ENCODE peak calls at places on chromosomes 13 and 19, in four cellular contexts. W is lower leg skin, R is ACHN, A is left ventricle myocardium inferior. S is an unnamed sample.

GRCh38 chr19:43591904-43592772 is 3.8 kb downstream of the IRGQ start:
- DNase-seq in W (no peak), R (no peak), A (no peak), S (no peak)

GRCh38 chr13:27709779-27710178 is 82.5 kb upstream of the GSX1 start:
- DNase-seq in W (no peak), R (no peak), A (no peak), S (no peak)

GRCh38 chr13:19940106-19940505 is 18.4 kb upstream of the ZMYM2 start:
- DNase-seq in W (no peak), R (no peak), A (no peak), S (no peak)

GRCh38 chr13:111629457-111629856 is 309.0 kb downstream of the TEX29 start:
- DNase-seq in W (no peak), R (no peak), A (no peak), S (no peak)

GRCh38 chr19:20078696-20079095 is 896 bp downstream of the ZNF90 start:
- DNase-seq in W (no peak), R (no peak), A (peak; percentile 18), S (peak; percentile 1)

GRCh38 chr19:55720214-55720746 is 17.9 kb downstream of the NLRP9 start:
- DNase-seq in W (no peak), R (no peak), A (no peak), S (no peak)

GRCh38 chr19:35545001-35545854 is at the start of gene TMEM147:
- DNase-seq in W (peak; percentile 89), R (peak; percentile 86), A (peak; percentile 94), S (peak; percentile 98)

GRCh38 chr13:98940325-98940724 is 37.5 kb downstream of the DOCK9 start:
- DNase-seq in W (no peak), R (no peak), A (no peak), S (no peak)

GRCh38 chr19:48244289-48244688 is 11.4 kb downstream of the CARD8 start:
- DNase-seq in W (no peak), R (no peak), A (no peak), S (no peak)

GRCh38 chr19:20397292-20397691 is 168.3 kb downstream of the ZNF737 start:
- DNase-seq in W (no peak), R (no peak), A (no peak), S (no peak)